ENCODE peak calls at places on chromosome 17, in nine cellular contexts. J, H, U, F, D, A, L, E and I are unnamed samples.

GRCh38 chr17:60049936-60050335 is 28.8 kb downstream of the HEATR6 start:
- DNase-seq in J (no peak), H (peak; percentile 32), U (no peak), F (no peak), D (peak; percentile 13), A (no peak), L (no peak), E (peak; percentile 16), I (no peak)

GRCh38 chr17:72102366-72102765 is 18.5 kb upstream of the SOX9 start:
- DNase-seq in J (no peak), H (no peak), U (no peak), F (no peak), D (no peak), A (no peak), L (no peak), E (no peak), I (no peak)

GRCh38 chr17:35768796-35769195 is 8.1 kb downstream of the C17orf50 start:
- DNase-seq in J (no peak), H (no peak), U (no peak), F (no peak), D (no peak), A (no peak), L (no peak), E (no peak), I (peak; percentile 73)

GRCh38 chr17:81685108-81685507 is 1.3 kb downstream of the HGS start:
- DNase-seq in J (peak; percentile 92), H (peak; percentile 29), U (no peak), F (no peak), D (no peak), A (peak; percentile 86), L (peak; percentile 53), E (peak; percentile 87), I (no peak)

GRCh38 chr17:59783221-59784016 is 76.0 kb downstream of the VMP1 start:
- DNase-seq in J (peak; percentile 36), H (peak; percentile 67), U (no peak), F (no peak), D (peak; percentile 53), A (no peak), L (no peak), E (peak; percentile 60), I (no peak)

GRCh38 chr17:55086635-55087058 is 118.1 kb downstream of the STXBP4 start:
- DNase-seq in J (peak; percentile 75), H (peak; percentile 89), U (no peak), F (no peak), D (no peak), A (no peak), L (no peak), E (peak; percentile 90), I (no peak)

GRCh38 chr17:78722101-78722761 is 59.8 kb downstream of the CYTH1 start:
- DNase-seq in J (no peak), H (no peak), U (no peak), F (no peak), D (no peak), A (no peak), L (no peak), E (no peak), I (no peak)

GRCh38 chr17:47882247-47882646 is 13.8 kb upstream of the SP2 start:
- DNase-seq in J (peak; percentile 59), H (no peak), U (no peak), F (no peak), D (no peak), A (no peak), L (no peak), E (peak; percentile 32), I (peak; percentile 71)

GRCh38 chr17:40722146-40722720 is 18.7 kb upstream of the KRT24 start:
- DNase-seq in J (no peak), H (no peak), U (no peak), F (no peak), D (no peak), A (no peak), L (no peak), E (no peak), I (no peak)

GRCh38 chr17:31915456-31916100 is 14.1 kb upstream of the UTP6 start:
- DNase-seq in J (no peak), H (no peak), U (no peak), F (no peak), D (no peak), A (no peak), L (no peak), E (peak; percentile 41), I (no peak)

GRCh38 chr17:30405161-30405560 is 26.4 kb downstream of the CPD start:
- DNase-seq in J (no peak), H (no peak), U (no peak), F (no peak), D (peak; percentile 93), A (no peak), L (no peak), E (no peak), I (no peak)

GRCh38 chr17:82528484-82529265 is 9.1 kb downstream of the FOXK2 start:
- DNase-seq in J (peak; percentile 87), H (peak; percentile 12), U (peak; percentile 69), F (no peak), D (no peak), A (peak; percentile 81), L (no peak), E (peak; percentile 24), I (peak; percentile 64)

GRCh38 chr17:40290629-40291296 is 3.1 kb downstream of the CDC6 start:
- DNase-seq in J (peak; percentile 88), H (peak; percentile 91), U (no peak), F (no peak), D (peak; percentile 79), A (no peak), L (no peak), E (peak; percentile 97), I (peak; percentile 44)

GRCh38 chr17:33072421-33073175 is 81.0 kb downstream of the SPACA3 start:
- DNase-seq in J (no peak), H (no peak), U (no peak), F (no peak), D (no peak), A (no peak), L (no peak), E (no peak), I (no peak)

GRCh38 chr17:17624776-17625175 is 33.3 kb upstream of the PEMT start:
- DNase-seq in J (no peak), H (no peak), U (no peak), F (no peak), D (no peak), A (no peak), L (no peak), E (no peak), I (no peak)

GRCh38 chr17:17623904-17624303 is 32.4 kb upstream of the PEMT start:
- DNase-seq in J (no peak), H (no peak), U (no peak), F (no peak), D (no peak), A (no peak), L (no peak), E (no peak), I (no peak)

GRCh38 chr17:17626151-17626805 is 34.8 kb upstream of the PEMT start:
- DNase-seq in J (no peak), H (no peak), U (no peak), F (no peak), D (peak; percentile 63), A (no peak), L (no peak), E (no peak), I (no peak)

GRCh38 chr17:17626840-17627239 is 35.3 kb upstream of the PEMT start:
- DNase-seq in J (no peak), H (no peak), U (no peak), F (peak; percentile 48), D (no peak), A (no peak), L (no peak), E (no peak), I (no peak)

DNA sequence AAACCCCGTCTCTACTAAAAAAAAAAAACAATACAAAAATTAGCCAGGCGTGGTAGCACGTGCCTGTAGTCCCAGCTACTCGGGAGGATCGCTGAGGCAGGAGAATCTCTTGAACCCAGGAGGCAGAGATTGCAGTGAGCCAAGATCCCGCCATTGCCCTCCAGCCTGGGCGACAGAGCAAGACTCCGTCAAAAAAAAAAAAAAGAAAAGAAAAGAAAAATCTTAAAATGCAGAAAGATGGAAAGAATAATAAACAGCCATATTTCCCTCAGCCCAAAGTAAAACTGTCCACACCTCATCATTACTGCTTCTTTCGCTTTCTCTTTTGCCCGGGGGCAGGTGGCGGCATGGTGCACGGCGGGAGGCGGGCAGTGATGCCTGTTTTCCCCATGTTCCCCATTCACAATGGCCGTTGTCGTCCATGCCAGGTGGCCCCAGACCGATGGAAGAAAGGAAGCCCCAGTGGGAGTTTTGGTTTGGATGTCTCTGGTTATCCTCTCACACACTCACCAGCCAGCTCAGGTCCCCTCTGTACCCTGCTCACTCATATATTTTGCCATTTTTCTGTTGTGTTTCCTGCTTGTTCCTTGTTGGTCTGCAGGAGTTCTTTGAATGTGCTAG is 37.0 kb upstream of the PEMT start:
- DNase-seq in J (no peak), H (no peak), U (no peak), F (no peak), D (no peak), A (no peak), L (no peak), E (no peak), I (peak; percentile 74)
- H3K4me3 ChIP-seq in J (no peak overlapping the region), H (no peak overlapping the region), U (no peak overlapping the region), F (no peak overlapping the region), D (no peak overlapping the region), A (no peak overlapping the region), L (peak overlapping the region; percentile 20), E (no peak overlapping the region), I (peak overlapping the region; percentile 44)

GRCh38 chr17:1908699-1909309 is 79.0 kb downstream of the RPA1 start:
- DNase-seq in J (peak; percentile 54), H (peak; percentile 83), U (peak; percentile 37), F (no peak), D (peak; percentile 78), A (no peak), L (no peak), E (peak; percentile 73), I (no peak)
- H3K4me3 ChIP-seq in J (no peak overlapping the region), H (peak overlapping the region; percentile 22), U (peak overlapping the region; percentile 59), F (no peak overlapping the region), D (no peak overlapping the region), A (no peak overlapping the region), L (no peak overlapping the region), E (no peak overlapping the region), I (peak overlapping the region; percentile 24)

DNA sequence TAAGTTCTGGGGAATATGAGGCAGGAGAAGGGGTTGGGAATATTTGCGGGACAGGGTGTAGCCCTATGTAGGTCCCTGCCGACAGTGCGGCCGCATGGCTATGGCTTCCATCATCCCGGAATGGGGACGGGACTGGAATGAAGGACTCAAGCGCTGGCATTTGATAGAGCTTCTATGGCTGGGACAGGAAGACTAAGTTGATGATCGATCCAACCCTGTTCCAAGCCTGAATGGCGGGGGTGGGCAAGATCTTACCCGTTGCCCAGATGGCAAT is 47.1 kb downstream of the SRCIN1 start:
- DNase-seq in J (no peak), H (no peak), U (no peak), F (no peak), D (no peak), A (no peak), L (no peak), E (no peak), I (no peak)
- H3K4me3 ChIP-seq in J (peak overlapping the region; percentile 48), H (peak overlapping the region; percentile 11), U (peak overlapping the region; percentile 57), F (peak overlapping the region; percentile 35), D (peak overlapping the region; percentile 9), A (peak overlapping the region; percentile 31), L (peak overlapping the region; percentile 88), E (no peak overlapping the region), I (peak overlapping the region; percentile 43)

GRCh38 chr17:50096758-50097157 is 1.6 kb downstream of the PDK2 start:
- DNase-seq in J (no peak), H (no peak), U (no peak), F (peak; percentile 48), D (no peak), A (peak; percentile 35), L (peak; percentile 31), E (no peak), I (no peak)
- H3K4me3 ChIP-seq in J (no peak overlapping the region), H (no peak overlapping the region), U (peak overlapping the region; percentile 95), F (peak overlapping the region; percentile 95), D (no peak overlapping the region), A (no peak overlapping the region), L (no peak overlapping the region), E (no peak overlapping the region), I (peak overlapping the region; percentile 76)